ENCODE peak calls at places on chromosomes 11 and 22, in six cellular contexts. D, O, E, Y, T and S are unnamed samples.

GRCh38 chr11:126059238-126059761 is 3.4 kb downstream of the CDON start:
- DNase-seq in O (no peak), E (no peak), D (no peak), Y (no peak), T (no peak), S (peak)

GRCh38 chr11:65743928-65744698 is 23.5 kb upstream of the RNASEH2C start:
- DNase-seq in D (peak), O (no peak), E (no peak), T (no peak), Y (peak), S (peak)

GRCh38 chr11:34068098-34068497 is 16.6 kb downstream of the CAPRIN1 start:
- DNase-seq in O (no peak), E (no peak), T (no peak), D (peak), Y (no peak), S (no peak)

GRCh38 chr22:17985606-17986005 is 38.8 kb downstream of the MICAL3 start:
- DNase-seq in E (no peak), O (no peak), T (no peak), D (no peak), Y (no peak), S (no peak)

GRCh38 chr11:8056810-8057463 is 24.1 kb upstream of the TUB start:
- DNase-seq in D (peak), T (no peak), O (no peak), E (no peak), Y (no peak), S (no peak)

GRCh38 chr11:129190087-129190486 is 2.0 kb downstream of the ARHGAP32 start:
- DNase-seq in E (no peak), T (no peak), O (no peak), Y (no peak), D (peak), S (no peak)

GRCh38 chr11:44007746-44008501 is 39.9 kb upstream of the ACCSL start:
- DNase-seq in O (no peak), E (no peak), D (no peak), Y (no peak), T (no peak), S (no peak)

GRCh38 chr22:36546092-36546804 is 17.3 kb upstream of the EIF3D start:
- DNase-seq in T (peak), E (no peak), Y (peak), O (no peak), D (peak), S (peak)

GRCh38 chr22:30301995-30302809 is 12.9 kb upstream of the CASTOR1 start:
- DNase-seq in T (no peak), O (no peak), E (no peak), Y (no peak), D (peak), S (no peak)

GRCh38 chr11:69396051-69396947 is 85.2 kb upstream of the LINC01488 start:
- DNase-seq in E (no peak), D (no peak), O (no peak), T (no peak), Y (no peak), S (no peak)

GRCh38 chr22:50361222-50361621 is 18.1 kb downstream of the PPP6R2 start:
- DNase-seq in T (no peak), O (no peak), D (no peak), Y (no peak), E (no peak), S (no peak)

GRCh38 chr11:69003301-69003865 is 9.7 kb downstream of the MRGPRF start:
- DNase-seq in O (no peak), E (no peak), T (no peak), Y (no peak), D (no peak), S (no peak)

GRCh38 chr22:23181763-23182288 is 1.5 kb downstream of the BCR start:
- DNase-seq in Y (no peak), T (no peak), D (no peak), O (no peak), E (no peak), S (no peak)

GRCh38 chr11:125979521-125979920 is 33.7 kb downstream of the VSIG10L2 start:
- DNase-seq in Y (no peak), O (no peak), D (no peak), T (no peak), E (no peak), S (no peak)

GRCh38 chr22:27228771-27229170 is 571.4 kb downstream of the MIAT start:
- DNase-seq in O (no peak), D (no peak), E (no peak), T (no peak), Y (no peak), S (no peak)

GRCh38 chr22:22110548-22111266 is 128.1 kb upstream of the TOP3B start:
- DNase-seq in T (peak), Y (no peak), D (peak), O (peak), E (no peak), S (peak)

GRCh38 chr11:111913997-111914396 is 1.5 kb downstream of the HSPB2 start:
- DNase-seq in O (no peak), D (peak), Y (peak), E (no peak), T (peak), S (no peak)

GRCh38 chr11:80320226-80320625 is 879.4 kb upstream of the TENM4 start:
- DNase-seq in O (no peak), T (no peak), Y (no peak), E (no peak), D (no peak), S (no peak)

GRCh38 chr11:131629925-131630324 is 259.5 kb downstream of the NTM start:
- DNase-seq in O (no peak), D (no peak), T (no peak), Y (no peak), E (no peak), S (peak)

GRCh38 chr11:79019981-79020380 is 420.8 kb downstream of the TENM4 start:
- DNase-seq in T (no peak), O (no peak), D (no peak), Y (no peak), E (no peak), S (no peak)

GRCh38 chr11:120950880-120951279 is 73.0 kb upstream of the TBCEL start:
- DNase-seq in O (no peak), Y (no peak), D (no peak), T (no peak), E (no peak), S (no peak)

GRCh38 chr11:120985718-120986569 is 38.0 kb upstream of the TBCEL start:
- DNase-seq in O (peak), D (peak), T (peak), Y (peak), E (no peak), S (no peak)

GRCh38 chr11:61667684-61668320 is 12.4 kb upstream of the DAGLA start:
- DNase-seq in E (no peak), Y (no peak), T (no peak), O (no peak), D (no peak), S (no peak)

GRCh38 chr11:96246718-96247540 is 96.1 kb downstream of the MAML2 start:
- DNase-seq in Y (no peak), O (no peak), E (no peak), D (peak), T (peak), S (no peak)

GRCh38 chr22:40076702-40077645 is 82.2 kb downstream of the FAM83F start:
- DNase-seq in D (peak), T (no peak), O (no peak), E (no peak), Y (no peak), S (no peak)

GRCh38 chr11:113649311-113649710 is 56.8 kb downstream of the TMPRSS5 start:
- DNase-seq in D (no peak), T (no peak), E (no peak), Y (no peak), O (no peak), S (no peak)

GRCh38 chr11:44600739-44601416 is 35.4 kb downstream of the CD82 start:
- DNase-seq in O (peak), E (no peak), T (no peak), D (peak), Y (no peak), S (no peak)

GRCh38 chr11:27193434-27194225 is 153.0 kb downstream of the BBOX1 start:
- DNase-seq in Y (no peak), O (no peak), E (no peak), T (no peak), D (no peak), S (no peak)

GRCh38 chr22:49427941-49428340 is 399.7 kb downstream of the BRD1 start:
- DNase-seq in Y (no peak), T (no peak), O (no peak), D (no peak), E (no peak), S (no peak)

GRCh38 chr11:15307600-15307999 is 192.9 kb downstream of the INSC start:
- DNase-seq in E (no peak), T (no peak), O (no peak), Y (no peak), D (no peak), S (no peak)

GRCh38 chr11:40787243-40787642 is 672.2 kb downstream of the LRRC4C start:
- DNase-seq in Y (no peak), E (no peak), O (no peak), T (no peak), D (no peak), S (no peak)

GRCh38 chr22:42229455-42230149 is 40.9 kb downstream of the TCF20 start:
- DNase-seq in T (no peak), Y (peak), D (peak), O (no peak), E (no peak), S (no peak)

GRCh38 chr22:32130464-32130863 is 28.6 kb downstream of the C22orf42 start:
- DNase-seq in Y (no peak), D (no peak), T (no peak), E (no peak), O (no peak), S (no peak)

GRCh38 chr11:83235825-83236224 is 42.3 kb downstream of the ANKRD42 start:
- DNase-seq in O (no peak), E (no peak), Y (no peak), D (no peak), T (no peak), S (no peak)

GRCh38 chr11:13962562-13963168 is at the start of gene SPON1:
- DNase-seq in D (peak), E (no peak), T (no peak), O (no peak), Y (peak), S (peak)

GRCh38 chr11:126310992-126311310 is 7.1 kb downstream of the DCPS start:
- DNase-seq in D (no peak), Y (no peak), O (no peak), E (no peak), T (no peak), S (no peak)

GRCh38 chr22:46845281-46846153 is 83.1 kb downstream of the TBC1D22A start:
- DNase-seq in T (peak), O (no peak), D (peak), Y (no peak), E (no peak), S (no peak)

GRCh38 chr22:32717337-32718240 is 83.9 kb upstream of the TIMP3 start:
- DNase-seq in E (no peak), T (no peak), O (no peak), D (peak), Y (no peak), S (no peak)